ENCODE peak calls at places on chromosomes 16 and 17, in ten cellular contexts. D is breast epithelium, T is neural progenitor cell, E is left ventricle myocardium inferior, L is Panc1, S is cardiac muscle cell, F is upper lobe of right lung, I is IMR-90, N is GM23248, C is ovary. X is an unnamed sample.

GRCh38 chr17:41868568-41868967 is 3.3 kb upstream of the KLHL11 start:
- DNase-seq in D (no peak), C (no peak), I (no peak), N (no peak), L (no peak), F (no peak), E (no peak), S (no peak), T (no peak), X (no peak)

GRCh38 chr16:7182510-7183109 is 150.0 kb upstream of the RBFOX1 start:
- DNase-seq in C (no peak), D (no peak), I (no peak), F (no peak), T (peak; percentile 87), E (no peak), N (peak; percentile 1), L (no peak), S (peak; percentile 78), X (no peak)

GRCh38 chr17:27471321-27472269 is 15.3 kb downstream of the KSR1 start:
- DNase-seq in E (no peak), N (peak; percentile 43), D (no peak), C (no peak), T (no peak), I (peak; percentile 41), S (no peak), L (no peak), F (peak; percentile 57), X (no peak)

GRCh38 chr17:30000001-30000754 is 58.7 kb downstream of the EFCAB5 start:
- DNase-seq in I (no peak), C (no peak), N (peak; percentile 30), E (no peak), S (no peak), T (no peak), L (no peak), F (no peak), D (no peak), X (no peak)

GRCh38 chr17:31511176-31511540 is 119.7 kb downstream of the RAB11FIP4 start:
- DNase-seq in E (no peak), L (no peak), S (no peak), F (no peak), I (no peak), T (no peak), N (no peak), C (no peak), D (peak; percentile 94), X (no peak)

GRCh38 chr16:1377406-1378010 is 25.8 kb downstream of the GNPTG start:
- DNase-seq in I (no peak), D (no peak), L (no peak), C (no peak), E (no peak), N (no peak), S (no peak), T (no peak), F (no peak), X (no peak)

GRCh38 chr16:24729243-24729966 is at the start of gene TNRC6A:
- DNase-seq in I (peak; percentile 86), L (no peak), D (peak; percentile 86), S (peak; percentile 93), C (peak; percentile 94), F (peak; percentile 96), N (peak; percentile 96), E (peak; percentile 91), T (peak; percentile 94), X (peak; percentile 92)

GRCh38 chr16:83689385-83689831 is 118.4 kb upstream of the HSBP1 start:
- DNase-seq in I (peak; percentile 94), F (no peak), S (peak; percentile 10), T (no peak), N (peak; percentile 95), C (no peak), L (no peak), E (no peak), D (no peak), X (no peak)

GRCh38 chr17:76544123-76544915 is 4.5 kb downstream of the PRCD start:
- DNase-seq in T (no peak), D (no peak), F (peak; percentile 63), I (no peak), L (no peak), S (peak; percentile 59), E (peak; percentile 74), C (peak; percentile 81), N (no peak), X (no peak)

GRCh38 chr16:83727018-83727417 is 80.8 kb upstream of the HSBP1 start:
- DNase-seq in N (no peak), F (no peak), I (peak; percentile 57), C (no peak), T (no peak), S (no peak), L (no peak), E (no peak), D (no peak), X (no peak)

GRCh38 chr17:74804683-74805082 is 28.5 kb upstream of the NAT9 start:
- DNase-seq in T (no peak), F (no peak), S (no peak), N (no peak), I (no peak), D (no peak), C (no peak), E (no peak), L (no peak), X (no peak)

GRCh38 chr17:66984730-66985129 is 20.2 kb downstream of the CACNG4 start:
- DNase-seq in L (no peak), E (no peak), I (no peak), D (no peak), T (no peak), C (no peak), N (no peak), F (no peak), S (no peak), X (no peak)

GRCh38 chr17:17535957-17536356 is 39.8 kb upstream of the RASD1 start:
- DNase-seq in L (no peak), F (peak; percentile 83), T (no peak), I (peak; percentile 39), D (peak; percentile 80), N (peak; percentile 41), E (peak; percentile 88), S (no peak), C (no peak), X (peak; percentile 81)

GRCh38 chr17:78588258-78589030 is 11.2 kb upstream of the DNAH17 start:
- DNase-seq in E (no peak), N (no peak), L (no peak), T (no peak), C (no peak), F (no peak), I (no peak), S (no peak), D (no peak), X (no peak)

GRCh38 chr17:77285594-77286390 is 145.0 kb downstream of the SEC14L1 start:
- DNase-seq in T (no peak), N (peak; percentile 98), S (no peak), E (peak; percentile 50), I (peak; percentile 89), C (no peak), F (peak; percentile 94), D (peak; percentile 81), L (no peak), X (peak; percentile 92)

GRCh38 chr17:76528156-76528527 is 9.4 kb downstream of the CYGB start:
- DNase-seq in D (no peak), T (no peak), L (no peak), I (peak; percentile 20), S (no peak), E (peak; percentile 35), F (no peak), C (no peak), N (no peak), X (no peak)

GRCh38 chr16:71952818-71953217 is 47.4 kb downstream of the PKD1L3 start:
- DNase-seq in F (no peak), D (no peak), S (no peak), C (no peak), N (no peak), E (no peak), I (no peak), T (no peak), L (no peak), X (no peak)

GRCh38 chr16:88315543-88316105 is 67.1 kb upstream of the ZNF469 start:
- DNase-seq in L (no peak), I (peak; percentile 77), T (no peak), C (no peak), D (no peak), F (no peak), S (no peak), E (peak; percentile 42), N (peak; percentile 68), X (no peak)

DNA sequence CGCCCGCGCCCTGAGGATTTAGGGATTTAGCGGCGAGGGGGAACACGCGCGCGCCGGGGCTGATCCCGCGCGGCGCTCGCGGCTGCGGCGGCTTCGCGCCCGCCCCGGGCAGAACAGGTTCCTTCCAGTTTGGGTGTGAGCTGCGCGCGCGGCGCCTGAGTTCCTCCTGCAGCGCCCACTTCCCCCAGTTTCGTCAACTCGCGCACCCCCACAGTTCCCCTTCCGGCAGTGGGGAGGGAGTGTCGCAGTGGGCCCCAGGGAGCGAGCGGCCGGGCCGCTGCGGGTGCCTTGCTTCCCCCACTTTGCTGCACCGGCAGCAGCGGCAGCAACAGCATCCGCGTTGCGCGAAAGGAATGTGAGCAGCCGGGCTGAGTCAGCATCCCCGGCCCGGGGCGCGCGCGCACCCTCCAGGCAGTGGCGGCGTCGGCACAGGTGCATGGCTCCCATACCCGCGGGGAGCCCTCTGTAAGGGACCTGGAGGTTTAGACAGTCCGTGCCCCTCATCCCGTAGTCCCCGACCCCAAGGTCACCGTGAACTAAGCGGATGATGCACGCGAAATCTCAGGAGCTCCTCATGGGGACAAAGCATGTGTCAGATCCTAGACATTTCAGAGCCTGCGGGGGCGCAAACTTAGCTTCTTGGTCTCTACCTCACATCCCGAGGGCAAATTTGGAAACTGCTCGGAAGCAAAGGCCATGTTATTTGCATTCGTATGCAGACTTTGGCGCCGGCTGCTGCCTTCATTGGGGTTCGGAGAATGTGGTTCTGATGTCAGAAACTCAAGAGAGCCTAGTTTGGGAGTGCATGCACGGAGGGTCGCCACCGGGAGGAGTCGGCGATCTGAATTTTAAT is 767 bp downstream of the ARSG start:
- DNase-seq in T (peak; percentile 87), E (peak; percentile 79), L (no peak), N (peak; percentile 93), S (peak; percentile 76), I (peak; percentile 68), F (peak; percentile 95), C (peak; percentile 59), D (peak; percentile 80), X (peak; percentile 95)
- H3K27ac ChIP-seq in T (peak overlapping the region; percentile 45), E (peak overlapping the region; percentile 74), L (no peak overlapping the region), N (peak overlapping the region; percentile 28), S (no peak overlapping the region), I (no peak overlapping the region), F (peak overlapping the region; percentile 92), C (no peak overlapping the region), D (peak overlapping the region; percentile 64), X (peak overlapping the region; percentile 92)

GRCh38 chr16:69865701-69866100 is 85.4 kb upstream of the CLEC18A start:
- DNase-seq in L (no peak), T (peak; percentile 44), I (peak; percentile 90), E (peak; percentile 27), C (no peak), N (peak; percentile 61), F (no peak), S (peak; percentile 65), D (no peak), X (no peak)
- H3K27ac ChIP-seq in L (no peak overlapping the region), T (peak overlapping the region; percentile 2), I (no peak overlapping the region), E (peak overlapping the region; percentile 96), C (no peak overlapping the region), N (no peak overlapping the region), F (no peak overlapping the region), S (peak overlapping the region; percentile 61), D (no peak overlapping the region), X (no peak overlapping the region)

GRCh38 chr17:7923290-7923628 is 6.4 kb downstream of the KCNAB3 start:
- DNase-seq in D (no peak), T (no peak), F (no peak), S (no peak), L (no peak), N (no peak), C (peak; percentile 44), I (no peak), E (no peak), X (no peak)
- H3K27ac ChIP-seq in D (peak overlapping the region; percentile 81), T (no peak overlapping the region), F (peak overlapping the region; percentile 72), S (no peak overlapping the region), L (no peak overlapping the region), N (no peak overlapping the region), C (no peak overlapping the region), I (no peak overlapping the region), E (peak overlapping the region; percentile 72), X (peak overlapping the region; percentile 82)

GRCh38 chr16:11632455-11632921 is 35.8 kb upstream of the SNN start:
- DNase-seq in N (peak; percentile 93), L (no peak), S (peak; percentile 31), F (peak; percentile 84), D (no peak), T (peak; percentile 61), E (peak; percentile 38), I (peak; percentile 93), C (peak; percentile 76), X (peak; percentile 75)
- H3K27ac ChIP-seq in N (peak overlapping the region; percentile 82), L (no peak overlapping the region), S (no peak overlapping the region), F (peak overlapping the region; percentile 74), D (peak overlapping the region; percentile 83), T (no peak overlapping the region), E (peak overlapping the region; percentile 51), I (peak overlapping the region; percentile 98), C (peak overlapping the region; percentile 65), X (peak overlapping the region; percentile 77)

X was measured in lower lobe of right lung.